ENCODE peak calls at places on chromosomes 4 and X, in five cellular contexts. Y is A549, O is testis, X is transverse colon, F is tibial artery. G is an unnamed sample.

GRCh38 chr4:1506956-1507721 is 100.9 kb upstream of the NKX1-1 start:
- DNase-seq in F (peak), O (no peak), X (no peak), Y (no peak), G (peak)

GRCh38 chrX:118495958-118496762 is 545 bp downstream of the DOCK11 start:
- DNase-seq in X (peak), Y (no peak), F (peak), O (peak), G (no peak)

GRCh38 chrX:53088136-53088974 is 5.6 kb upstream of the KANTR start:
- DNase-seq in F (peak), X (peak), O (peak), Y (peak), G (peak)

GRCh38 chr4:111037591-111037990 is 414.7 kb upstream of the PITX2 start:
- DNase-seq in O (no peak), X (no peak), Y (no peak), F (no peak), G (no peak)

GRCh38 chr4:111837761-111838160 is 307.5 kb upstream of the FAM241A start:
- DNase-seq in O (no peak), F (no peak), Y (no peak), X (no peak), G (no peak)

GRCh38 chr4:84967292-84967651 is 782 bp upstream of the WDFY3 start:
- DNase-seq in F (peak), Y (no peak), O (peak), X (no peak), G (no peak)

GRCh38 chr4:186067757-186068385 is 1.1 kb upstream of the TLR3 start:
- DNase-seq in O (peak), X (peak), Y (no peak), F (peak), G (no peak)

GRCh38 chr4:8260656-8261111 is 8.9 kb upstream of the HTRA3 start:
- DNase-seq in O (peak), Y (no peak), X (peak), F (no peak), G (no peak)

GRCh38 chr4:98290511-98290910 is 29.3 kb downstream of the RAP1GDS1 start:
- DNase-seq in O (no peak), X (no peak), Y (no peak), F (no peak), G (no peak)

GRCh38 chr4:88177981-88178632 is 19.7 kb upstream of the ABCG2 start:
- DNase-seq in X (peak), F (peak), Y (peak), O (no peak), G (no peak)

GRCh38 chr4:55012363-55013255 is 112.8 kb downstream of the KDR start:
- DNase-seq in O (no peak), F (no peak), X (no peak), Y (no peak), G (no peak)

GRCh38 chr4:188550296-188550695 is 411.1 kb downstream of the TRIML1 start:
- DNase-seq in F (no peak), O (no peak), X (no peak), Y (no peak), G (no peak)

GRCh38 chr4:143215873-143216272 is 31.2 kb downstream of the USP38 start:
- DNase-seq in O (no peak), F (no peak), Y (no peak), X (no peak), G (no peak)

GRCh38 chr4:7638984-7639789 is 204.5 kb upstream of the PSAPL1 start:
- DNase-seq in O (no peak), Y (no peak), F (no peak), X (no peak), G (peak)

GRCh38 chrX:31266172-31267076 is 194.6 kb upstream of the FTHL17 start:
- DNase-seq in O (peak), Y (no peak), F (peak), X (peak), G (peak)

GRCh38 chr4:147829401-147830101 is 97.7 kb downstream of the ARHGAP10 start:
- DNase-seq in X (peak), O (peak), Y (no peak), F (peak), G (peak)

GRCh38 chr4:16659120-16659519 is 239.3 kb downstream of the LDB2 start:
- DNase-seq in X (no peak), Y (no peak), F (no peak), O (no peak), G (no peak)

GRCh38 chr4:26788341-26788733 is 72.3 kb upstream of the STIM2 start:
- DNase-seq in X (no peak), Y (no peak), F (no peak), O (no peak), G (no peak)

GRCh38 chr4:176792348-176793059 is at the start of gene VEGFC:
- DNase-seq in Y (no peak), O (peak), X (peak), F (peak), G (peak)

GRCh38 chr4:1871471-1872021 is 353 bp downstream of the NSD2 start:
- DNase-seq in Y (no peak), F (no peak), O (no peak), X (peak), G (no peak)

GRCh38 chr4:122412547-122412946 is 33.7 kb downstream of the ADAD1 start:
- DNase-seq in O (no peak), Y (no peak), F (no peak), X (no peak), G (no peak)

GRCh38 chr4:1767058-1767769 is 25.9 kb upstream of the FGFR3 start:
- DNase-seq in F (no peak), Y (no peak), X (no peak), O (no peak), G (no peak)

GRCh38 chr4:100009490-100009889 is 59.4 kb upstream of the H2AZ1 start:
- DNase-seq in X (no peak), Y (no peak), F (no peak), O (no peak), G (no peak)

GRCh38 chr4:7055111-7055989 is 12.2 kb downstream of the TADA2B start:
- DNase-seq in O (no peak), F (peak), X (no peak), Y (no peak), G (no peak)

GRCh38 chr4:100795581-100795980 is 277.8 kb upstream of the EMCN start:
- DNase-seq in X (no peak), F (no peak), Y (no peak), O (no peak), G (no peak)

GRCh38 chr4:108360857-108361820 is 192.4 kb upstream of the LEF1 start:
- DNase-seq in O (no peak), Y (no peak), F (no peak), X (no peak), G (no peak)

GRCh38 chr4:112348488-112349158 is 51.5 kb downstream of the ALPK1 start:
- DNase-seq in O (peak), F (peak), Y (peak), X (no peak), G (no peak)

GRCh38 chrX:153662266-153662665 is 11.3 kb downstream of the PNCK start:
- DNase-seq in O (peak), Y (no peak), F (peak), X (peak), G (no peak)

GRCh38 chr4:101242441-101242840 is 104.9 kb downstream of the PPP3CA start:
- DNase-seq in O (no peak), Y (no peak), X (no peak), F (no peak), G (no peak)

GRCh38 chrX:39214380-39215126 is 413.3 kb downstream of the MID1IP1 start:
- DNase-seq in Y (no peak), F (no peak), O (no peak), X (no peak), G (no peak)

GRCh38 chr4:86306816-86307215 is 53.0 kb downstream of the MAPK10 start:
- DNase-seq in O (no peak), Y (no peak), F (no peak), X (no peak), G (no peak)

GRCh38 chr4:7902101-7902553 is 37.5 kb downstream of the AFAP1 start:
- DNase-seq in X (no peak), F (no peak), Y (no peak), O (no peak), G (no peak)

GRCh38 chr4:173386751-173387150 is 12.2 kb downstream of the SCRG1 start:
- DNase-seq in Y (no peak), X (no peak), F (no peak), O (no peak), G (no peak)

GRCh38 chr4:74376888-74377483 is 12.0 kb downstream of the EREG start:
- DNase-seq in Y (peak), F (no peak), O (no peak), X (no peak), G (no peak)

GRCh38 chr4:142663828-142664227 is 182.3 kb downstream of the INPP4B start:
- DNase-seq in O (no peak), Y (no peak), X (no peak), F (no peak), G (no peak)

GRCh38 chrX:46298821-46299220 is 246.4 kb downstream of the ZNF674 start:
- DNase-seq in O (no peak), F (no peak), X (no peak), Y (no peak), G (no peak)

GRCh38 chr4:42541647-42542046 is 115.3 kb downstream of the ATP8A1 start:
- DNase-seq in Y (no peak), X (peak), F (no peak), O (no peak), G (no peak)

GRCh38 chr4:101941816-101942358 is 151.4 kb downstream of the BANK1 start:
- DNase-seq in F (no peak), O (no peak), X (no peak), Y (no peak), G (no peak)

DNA sequence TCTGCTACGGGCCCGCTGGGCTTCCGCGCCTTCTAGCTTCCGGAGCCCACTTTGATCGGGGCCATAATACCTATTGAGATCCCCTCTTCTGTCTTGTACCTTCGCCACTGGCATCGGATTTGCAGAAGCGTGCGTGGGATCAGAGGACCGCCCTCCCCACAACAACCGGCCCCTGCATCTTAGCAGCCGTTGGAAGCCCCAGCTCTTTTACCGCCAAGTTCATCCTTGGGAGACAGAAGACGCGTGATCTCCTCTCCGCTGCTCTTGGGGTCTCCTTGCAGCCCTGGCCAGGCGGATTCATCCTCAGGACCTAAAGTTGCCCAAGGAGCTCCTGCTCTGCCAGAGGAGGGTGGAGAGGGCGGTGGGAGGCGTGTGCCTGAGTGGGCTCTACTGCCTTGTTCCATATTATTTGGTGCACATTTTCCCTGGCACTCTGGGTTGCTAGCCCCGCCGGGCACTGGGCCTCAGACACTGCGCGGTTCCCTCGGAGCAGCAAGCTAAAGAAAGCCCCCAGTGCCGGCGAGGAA is 1.6 kb downstream of the SLIT2 start:
- DNase-seq in X (no peak), O (peak), F (no peak), Y (no peak), G (peak)
- H3K4me3 ChIP-seq in X (peak), O (peak), F (peak), Y (no peak), G (peak)

DNA sequence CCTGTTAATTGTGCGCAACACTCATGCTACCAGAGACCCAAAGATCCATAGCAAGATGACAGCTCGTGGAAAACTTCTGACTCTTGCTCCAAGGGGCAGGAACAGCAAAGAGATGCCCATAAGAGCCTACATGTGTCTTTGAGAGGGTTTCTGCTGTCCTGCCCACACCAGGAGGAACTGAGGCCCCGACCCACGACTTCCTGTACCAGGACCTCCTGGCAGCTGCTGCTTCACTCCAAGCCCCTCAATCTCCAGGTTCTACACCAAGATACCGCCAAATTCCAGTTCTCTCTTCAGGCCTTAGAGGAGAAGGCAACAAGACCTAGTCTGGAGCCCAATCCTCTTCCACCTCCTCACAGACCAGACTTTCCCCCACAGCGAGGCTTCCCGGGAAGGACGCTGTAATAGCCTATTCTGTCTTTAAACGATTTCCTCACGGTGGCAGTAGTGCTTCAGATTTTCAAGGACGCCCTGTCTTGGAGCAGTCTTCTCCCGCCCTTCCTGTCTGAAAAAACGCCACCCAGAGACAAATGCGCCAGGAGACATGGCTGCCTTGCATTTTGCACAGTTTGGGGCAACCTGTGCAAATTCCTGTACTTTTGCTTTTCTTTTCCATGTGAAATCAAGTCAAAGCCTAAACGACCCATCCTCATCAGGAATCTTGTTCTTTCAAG is 230.2 kb upstream of the STK26 start:
- DNase-seq in Y (peak), F (no peak), X (peak), O (no peak), G (no peak)
- TF ChIP-seq CTCF in Y (peak), F (no peak), X (no peak), O (no peak), G (no peak)

DNA sequence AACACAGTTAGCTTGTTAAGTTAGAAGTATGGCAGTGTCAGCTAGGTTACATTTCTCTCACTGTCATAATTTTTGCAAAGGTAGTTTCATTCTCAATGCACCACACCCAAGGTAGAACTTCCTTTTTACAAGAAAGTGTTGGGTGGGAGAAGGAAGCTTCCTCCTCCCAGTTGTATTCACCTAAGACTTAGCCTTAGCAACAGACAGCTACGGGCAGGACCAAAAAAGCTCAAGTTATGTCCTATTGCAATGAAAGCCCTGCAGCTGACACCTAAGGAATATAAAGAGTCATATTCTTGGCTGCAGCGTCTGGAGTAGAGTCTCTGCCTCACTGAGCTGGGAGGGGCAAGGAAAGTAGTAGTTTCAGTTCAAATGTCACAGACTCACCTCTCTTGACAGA is 25.1 kb upstream of the PRDM8 start:
- DNase-seq in F (no peak), Y (no peak), X (no peak), O (no peak), G (no peak)
- H3K27ac ChIP-seq in F (no peak), Y (no peak), X (no peak), O (no peak), G (no peak)

GRCh38 chr4:81617569-81617968 is 145.9 kb upstream of the RASGEF1B start:
- DNase-seq in Y (no peak), F (no peak), O (no peak), X (no peak), G (no peak)
- H3K4me3 ChIP-seq in Y (no peak), F (no peak), O (no peak), X (no peak), G (no peak)

GRCh38 chrX:17359500-17359899 is 15.5 kb upstream of the NHS start:
- DNase-seq in Y (no peak), X (no peak), O (no peak), F (no peak), G (no peak)

GRCh38 chrX:17355976-17356375 is 19.0 kb upstream of the NHS start:
- DNase-seq in Y (no peak), F (no peak), O (no peak), X (no peak), G (no peak)

DNA sequence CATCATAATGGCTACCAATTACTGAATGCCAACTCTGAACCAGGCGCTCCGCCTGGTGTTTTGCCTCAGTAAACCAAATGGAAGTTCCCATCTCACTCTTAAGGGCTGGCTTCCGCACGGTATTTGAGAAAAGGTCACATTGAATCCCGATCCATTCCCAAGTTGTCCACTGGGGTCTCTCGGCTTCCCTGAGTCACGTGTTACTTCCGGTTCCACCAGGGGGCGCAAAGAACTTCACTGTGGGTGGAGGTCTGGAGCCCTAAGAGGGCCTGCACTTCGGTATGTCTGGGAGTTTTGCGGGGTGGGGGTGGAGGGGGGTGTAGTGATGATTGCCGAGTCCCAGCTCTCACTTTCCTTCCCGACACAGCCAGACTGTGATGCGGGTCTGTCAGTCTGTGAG is 13.4 kb upstream of the NHS start:
- DNase-seq in F (no peak), O (peak), Y (peak), X (no peak), G (no peak)
- TF ChIP-seq CTCF in F (no peak), O (no peak), Y (no peak), X (no peak), G (no peak)

GRCh38 chr4:3074846-3075651 is 568 bp downstream of the HTT start:
- DNase-seq in X (peak), F (peak), Y (peak), O (peak), G (peak)

GRCh38 chr4:3073158-3074077 is 920 bp downstream of the HTT-AS start:
- DNase-seq in X (no peak), Y (no peak), F (peak), O (no peak), G (no peak)

GRCh38 chr4:3077796-3078195 is 3.3 kb downstream of the HTT start:
- DNase-seq in Y (no peak), X (no peak), F (no peak), O (no peak), G (no peak)

GRCh38 chr4:3074078-3074845 is at the start of the genes HTT and HTT-AS:
- DNase-seq in Y (peak), F (peak), X (peak), O (peak), G (peak)

DNA sequence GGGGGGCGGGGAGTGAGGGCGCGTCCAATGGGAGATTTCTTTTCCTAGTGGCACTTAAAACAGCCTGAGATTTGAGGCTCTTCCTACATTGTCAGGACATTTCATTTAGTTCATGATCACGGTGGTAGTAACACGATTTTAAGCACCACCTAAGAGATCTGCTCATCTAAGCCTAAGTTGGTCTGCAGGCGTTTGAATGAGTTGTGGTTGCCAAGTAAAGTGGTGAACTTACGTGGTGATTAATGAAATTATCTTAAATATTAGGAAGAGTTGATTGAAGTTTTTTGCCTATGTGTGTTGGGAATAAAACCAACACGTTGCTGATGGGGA is 1.1 kb downstream of the HTT start:
- DNase-seq in F (no peak), Y (no peak), X (no peak), O (no peak), G (no peak)
- H3K27ac ChIP-seq in F (peak), Y (peak), X (peak), O (peak), G (peak)

GRCh38 chrX:104166735-104167436 is 633 bp downstream of the FAM199X start:
- DNase-seq in Y (peak), F (peak), X (no peak), O (peak), G (no peak)

GRCh38 chrX:104172788-104173187 is 6.5 kb downstream of the FAM199X start:
- DNase-seq in X (no peak), F (no peak), O (no peak), Y (no peak), G (no peak)

GRCh38 chrX:104165894-104166734 is at the start of gene FAM199X:
- DNase-seq in X (peak), O (peak), Y (peak), F (peak), G (peak)

GRCh38 chrX:104172121-104172520 is 5.9 kb downstream of the FAM199X start:
- DNase-seq in F (no peak), O (no peak), Y (no peak), X (no peak), G (no peak)

GRCh38 chrX:104168127-104168526 is 1.9 kb downstream of the FAM199X start:
- DNase-seq in X (no peak), Y (no peak), F (no peak), O (no peak), G (no peak)
- H3K4me3 ChIP-seq in X (no peak), Y (peak), F (peak), O (no peak), G (no peak)

GRCh38 chrX:3712870-3713224 is 602 bp downstream of the PRKX start:
- DNase-seq in O (no peak), X (peak), Y (no peak), F (no peak), G (peak)
- TF ChIP-seq CTCF in O (no peak), X (no peak), Y (no peak), F (no peak), G (no peak)

G was measured in RWPE2.